ENCODE peak calls at places on chromosomes 4 and X, in eight cellular contexts. Y is PC-3; Q is astrocyte of the cerebellum; G is brain microvascular endothelial cell; K is left lung; T is CD8-positive, alpha-beta memory T cell; H is small intestine; V is GM12864. A is an unnamed sample.

GRCh38 chr4:181761130-181761529 is 482.1 kb upstream of the TENM3 start:
- DNase-seq in Y (no peak), Q (peak; percentile 15), G (peak; percentile 90), K (no peak), T (no peak), H (no peak), V (no peak), A (peak; percentile 15)

GRCh38 chrX:120790118-120790517 is 85.5 kb downstream of the CT47B1 start:
- DNase-seq in Y (peak; percentile 86), Q (peak; percentile 67), G (peak; percentile 52), K (no peak), T (no peak), H (peak; percentile 53), V (peak; percentile 30), A (no peak)

GRCh38 chr4:114272226-114272625 is 292.8 kb upstream of the ARSJ start:
- DNase-seq in Y (peak; percentile 83), Q (peak; percentile 94), G (peak; percentile 93), K (no peak), T (no peak), H (no peak), V (no peak), A (peak; percentile 95)

GRCh38 chr4:105666693-105667092 is 41.8 kb downstream of the INTS12 start:
- DNase-seq in Y (peak; percentile 43), Q (peak; percentile 18), G (peak; percentile 3), K (no peak), T (no peak), H (peak; percentile 18), V (no peak), A (peak; percentile 5)

GRCh38 chrX:107154787-107155620 is 36.4 kb upstream of the RBM41 start:
- DNase-seq in Y (peak; percentile 81), Q (no peak), G (peak; percentile 6), K (no peak), T (no peak), H (no peak), V (no peak), A (peak; percentile 38)

GRCh38 chr4:38189445-38189844 is 229.2 kb downstream of the PTTG2 start:
- DNase-seq in Y (peak; percentile 89), Q (peak; percentile 46), G (peak; percentile 91), K (no peak), T (no peak), H (no peak), V (no peak), A (peak; percentile 84)

GRCh38 chrX:119605398-119605738 is 856 bp downstream of the NKRF start:
- DNase-seq in Y (no peak), Q (no peak), G (no peak), K (no peak), T (no peak), H (peak; percentile 16), V (no peak), A (no peak)

GRCh38 chr4:186020106-186020792 is 48.7 kb upstream of the TLR3 start:
- DNase-seq in Y (no peak), Q (no peak), G (no peak), K (no peak), T (no peak), H (no peak), V (no peak), A (no peak)

GRCh38 chrX:11407331-11408110 is 114.3 kb downstream of the AMELX start:
- DNase-seq in Y (peak; percentile 35), Q (no peak), G (no peak), K (no peak), T (no peak), H (no peak), V (no peak), A (no peak)

GRCh38 chr4:43886196-43886595 is 562.4 kb downstream of the KCTD8 start:
- DNase-seq in Y (no peak), Q (no peak), G (no peak), K (no peak), T (no peak), H (no peak), V (no peak), A (no peak)

GRCh38 chr4:158998624-158999023 is 104.3 kb upstream of the RAPGEF2 start:
- DNase-seq in Y (peak; percentile 79), Q (no peak), G (no peak), K (no peak), T (no peak), H (peak; percentile 65), V (no peak), A (peak; percentile 31)

DNA sequence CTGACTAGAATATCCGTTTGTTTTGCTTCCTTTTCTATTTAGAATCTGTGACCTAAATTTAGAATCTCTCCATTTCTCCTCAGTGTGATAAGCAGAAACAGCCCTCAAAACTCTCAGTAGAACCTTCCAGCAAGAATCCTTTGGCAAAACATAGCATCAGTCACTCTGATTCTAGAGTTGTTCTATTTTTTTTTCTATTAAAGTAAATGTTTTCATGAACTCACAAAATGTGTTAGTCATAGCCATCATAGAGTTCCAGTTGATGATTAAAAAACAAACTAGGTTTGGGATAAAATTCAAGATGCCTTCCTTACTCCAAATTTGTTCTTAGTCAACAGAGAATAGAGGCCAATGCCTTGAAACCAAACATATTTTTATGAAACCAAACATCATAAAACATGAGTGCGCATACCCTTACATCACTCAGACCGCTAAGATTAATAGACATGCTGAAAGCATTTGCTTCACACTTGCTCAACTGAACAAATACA is 13.2 kb upstream of the C1QTNF7 start:
- DNase-seq in Y (peak; percentile 12), Q (no peak), G (peak; percentile 29), K (no peak), T (no peak), H (no peak), V (no peak), A (no peak)
- H3K4me3 ChIP-seq in Y (no peak overlapping the region), Q (no peak overlapping the region), G (no peak overlapping the region), K (no peak overlapping the region), T (no peak overlapping the region), H (no peak overlapping the region), V (no peak overlapping the region), A (no peak overlapping the region)

GRCh38 chr4:1489639-1489995 is 83.4 kb upstream of the NKX1-1 start:
- DNase-seq in Y (no peak), Q (no peak), G (no peak), K (peak; percentile 61), T (no peak), H (no peak), V (no peak), A (no peak)

GRCh38 chr4:1490906-1491629 is 84.8 kb upstream of the NKX1-1 start:
- DNase-seq in Y (no peak), Q (no peak), G (no peak), K (peak; percentile 65), T (no peak), H (peak; percentile 16), V (no peak), A (no peak)

GRCh38 chr4:1488831-1489638 is 82.8 kb upstream of the NKX1-1 start:
- DNase-seq in Y (no peak), Q (no peak), G (no peak), K (peak; percentile 66), T (no peak), H (no peak), V (no peak), A (no peak)

GRCh38 chr4:1491630-1492457 is 85.6 kb upstream of the NKX1-1 start:
- DNase-seq in Y (no peak), Q (no peak), G (no peak), K (peak; percentile 51), T (no peak), H (no peak), V (no peak), A (no peak)

GRCh38 chr4:1490011-1490905 is 84.0 kb upstream of the NKX1-1 start:
- DNase-seq in Y (no peak), Q (no peak), G (no peak), K (peak; percentile 70), T (no peak), H (no peak), V (no peak), A (no peak)
- H3K4me3 ChIP-seq in Y (no peak overlapping the region), Q (no peak overlapping the region), G (no peak overlapping the region), K (no peak overlapping the region), T (no peak overlapping the region), H (no peak overlapping the region), V (no peak overlapping the region), A (no peak overlapping the region)

DNA sequence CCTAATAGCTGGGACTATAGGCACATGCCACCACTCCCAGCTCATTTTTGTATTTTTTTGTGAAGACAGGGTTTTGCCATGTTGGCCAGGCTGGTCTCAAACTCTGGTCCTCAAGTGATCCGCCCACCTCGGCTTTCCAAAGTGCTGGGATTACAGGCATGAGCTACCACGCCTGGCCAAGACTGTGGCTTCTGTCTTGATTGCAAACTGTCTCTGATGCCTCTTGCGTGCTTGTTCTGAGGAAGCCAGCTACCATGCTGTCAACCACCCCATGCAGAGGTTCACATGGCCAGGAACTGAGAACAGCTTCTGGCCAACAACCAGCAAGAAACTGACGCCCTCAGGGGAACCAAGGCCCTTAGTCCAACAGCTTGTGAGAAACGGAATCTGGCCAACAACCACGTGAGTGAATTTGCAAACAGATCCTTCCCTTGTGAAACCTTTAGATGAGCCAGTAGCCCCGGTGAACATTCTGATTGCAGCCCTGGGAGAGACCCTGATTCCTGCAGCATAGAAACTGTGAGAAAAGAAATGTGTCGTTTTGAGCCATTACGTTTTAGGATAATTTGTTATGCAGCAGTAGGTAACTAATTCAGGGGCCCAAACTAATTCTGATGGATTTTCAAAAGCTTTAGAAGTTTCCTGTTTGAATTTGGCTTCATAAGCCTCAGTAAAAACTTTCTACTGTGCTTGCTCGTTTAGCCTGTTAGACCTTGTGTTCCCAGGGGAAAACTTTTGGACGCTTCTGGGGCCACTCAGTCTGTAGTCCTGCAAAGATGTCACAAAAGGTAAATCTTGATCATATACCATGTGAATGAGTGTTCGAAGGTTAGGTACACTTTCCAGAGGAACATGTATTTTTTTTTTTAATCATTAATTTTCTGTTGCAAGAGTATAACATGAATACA is 71.0 kb downstream of the SUPT20HL2 start:
- DNase-seq in Y (no peak), Q (peak; percentile 76), G (peak; percentile 58), K (no peak), T (no peak), H (no peak), V (peak; percentile 92), A (peak; percentile 93)
- H3K4me3 ChIP-seq in Y (no peak overlapping the region), Q (no peak overlapping the region), G (no peak overlapping the region), K (no peak overlapping the region), T (no peak overlapping the region), H (no peak overlapping the region), V (no peak overlapping the region), A (no peak overlapping the region)

GRCh38 chrX:154348646-154349358 is 25.6 kb downstream of the FLNA start:
- DNase-seq in Y (no peak), Q (no peak), G (no peak), K (peak; percentile 57), T (no peak), H (no peak), V (no peak), A (no peak)

GRCh38 chrX:154350429-154351182 is 23.8 kb downstream of the FLNA start:
- DNase-seq in Y (no peak), Q (no peak), G (no peak), K (peak; percentile 33), T (no peak), H (peak; percentile 44), V (no peak), A (no peak)

GRCh38 chrX:154349359-154349935 is 25.0 kb downstream of the FLNA start:
- DNase-seq in Y (no peak), Q (no peak), G (no peak), K (peak; percentile 41), T (no peak), H (no peak), V (no peak), A (no peak)

GRCh38 chrX:154351183-154352011 is 23.0 kb downstream of the FLNA start:
- DNase-seq in Y (no peak), Q (no peak), G (no peak), K (peak; percentile 50), T (no peak), H (peak; percentile 50), V (no peak), A (no peak)

DNA sequence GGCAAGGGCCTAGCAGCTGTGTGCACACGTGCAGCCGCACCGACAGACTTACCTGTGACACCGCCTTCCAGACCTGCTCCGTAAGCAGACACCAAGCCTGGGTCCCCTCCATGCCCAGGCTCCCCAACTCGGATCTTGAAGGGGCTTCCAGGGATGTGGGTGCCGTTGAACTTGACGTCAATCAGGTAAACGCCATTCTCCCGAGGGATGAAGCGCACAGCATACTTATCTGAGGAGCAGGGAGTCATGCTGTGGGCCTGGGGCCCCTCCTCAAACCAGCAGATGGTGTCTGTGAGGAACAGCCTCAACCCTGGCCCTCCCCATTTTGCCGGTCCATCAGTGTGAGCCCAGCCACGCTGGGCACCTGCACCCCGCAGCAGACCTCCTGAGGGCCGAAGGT is 24.5 kb downstream of the FLNA start:
- DNase-seq in Y (no peak), Q (no peak), G (no peak), K (no peak), T (no peak), H (no peak), V (no peak), A (no peak)
- H3K4me3 ChIP-seq in Y (no peak overlapping the region), Q (no peak overlapping the region), G (no peak overlapping the region), K (no peak overlapping the region), T (no peak overlapping the region), H (no peak overlapping the region), V (no peak overlapping the region), A (no peak overlapping the region)

A was measured in skeletal muscle cell.